ENCODE peak calls at places on chromosomes 16 and 17, in five cellular contexts. N, J, O, Z and M are unnamed samples.

GRCh38 chr16:74734361-74735161 is 33.9 kb upstream of the MLKL start:
- DNase-seq in J (no peak), O (no peak), N (no peak), Z (no peak), M (peak)

GRCh38 chr17:18033442-18034099 is 5.4 kb downstream of the ATPAF2 start:
- DNase-seq in N (no peak), J (peak), Z (peak), O (no peak), M (peak)

GRCh38 chr17:54694287-54694887 is 206.3 kb upstream of the TOM1L1 start:
- DNase-seq in J (no peak), N (peak), O (no peak), Z (no peak), M (no peak)

GRCh38 chr17:35774499-35774898 is 13.8 kb downstream of the C17orf50 start:
- DNase-seq in J (no peak), Z (no peak), N (no peak), O (peak), M (no peak)

GRCh38 chr17:63356275-63356905 is 89.7 kb downstream of the CYB561 start:
- DNase-seq in J (no peak), N (no peak), Z (no peak), O (no peak), M (no peak)

GRCh38 chr16:80408014-80408413 is 132.8 kb upstream of the DYNLRB2 start:
- DNase-seq in O (no peak), J (no peak), N (no peak), Z (no peak), M (no peak)

GRCh38 chr16:79429276-79430128 is 171.0 kb downstream of the MAF start:
- DNase-seq in N (no peak), Z (peak), O (no peak), J (no peak), M (no peak)

GRCh38 chr17:11170901-11171300 is 70.1 kb upstream of the SHISA6 start:
- DNase-seq in J (no peak), Z (no peak), N (no peak), O (no peak), M (no peak)

GRCh38 chr17:48357727-48358126 is 72.3 kb downstream of the SKAP1 start:
- DNase-seq in N (no peak), J (no peak), O (no peak), Z (no peak), M (no peak)

GRCh38 chr17:39755550-39756375 is 18.0 kb downstream of the GRB7 start:
- DNase-seq in N (no peak), Z (peak), J (no peak), O (peak), M (no peak)

GRCh38 chr17:50712641-50713296 is 5.1 kb upstream of the ANKRD40 start:
- DNase-seq in Z (no peak), O (no peak), N (no peak), J (no peak), M (no peak)

GRCh38 chr17:1546292-1546922 is 16.2 kb downstream of the PITPNA start:
- DNase-seq in Z (no peak), O (no peak), N (peak), J (no peak), M (no peak)

GRCh38 chr17:8160741-8161221 is 2.0 kb downstream of the VAMP2 start:
- DNase-seq in J (no peak), N (no peak), Z (no peak), O (peak), M (no peak)

GRCh38 chr17:8162997-8163977 is 539 bp upstream of the VAMP2 start:
- DNase-seq in J (no peak), N (peak), Z (no peak), O (peak), M (peak)

GRCh38 chr17:8161289-8162231 is 1.2 kb downstream of the VAMP2 start:
- DNase-seq in N (no peak), Z (no peak), O (peak), J (no peak), M (no peak)

GRCh38 chr17:8163978-8164814 is 1.4 kb upstream of the VAMP2 start:
- DNase-seq in J (no peak), O (peak), Z (peak), N (peak), M (no peak)

GRCh38 chr17:8162232-8162996 is at the start of gene VAMP2:
- DNase-seq in O (peak), J (peak), Z (peak), N (peak), M (no peak)
- TF ChIP-seq POLR2A in O (no peak), J (peak), Z (peak), N (peak), M (peak)

GRCh38 chr16:88872650-88873331 is 6.3 kb upstream of the PABPN1L start:
- DNase-seq in Z (no peak), J (no peak), N (no peak), O (no peak), M (no peak)
- TF ChIP-seq POLR2A in Z (no peak), J (no peak), N (no peak), O (no peak), M (no peak)

GRCh38 chr17:81049973-81050551 is 15.1 kb downstream of the BAIAP2 start:
- DNase-seq in N (no peak), O (no peak), Z (peak), J (peak), M (no peak)
- TF ChIP-seq POLR2A in N (peak), O (no peak), Z (no peak), J (peak), M (no peak)

GRCh38 chr16:24915576-24915975 is 69.8 kb downstream of the SLC5A11 start:
- DNase-seq in N (no peak), O (no peak), J (no peak), Z (no peak), M (no peak)
- TF ChIP-seq POLR2A in N (no peak), O (no peak), J (no peak), Z (no peak), M (no peak)

GRCh38 chr16:66388350-66389139 is 22.1 kb downstream of the CDH5 start:
- DNase-seq in N (peak), J (no peak), Z (no peak), O (peak), M (no peak)
- TF ChIP-seq POLR2A in N (no peak), J (no peak), Z (no peak), O (no peak), M (no peak)

GRCh38 chr16:89293276-89294143 is 76.0 kb downstream of the ZNF778 start:
- DNase-seq in Z (no peak), J (no peak), N (no peak), O (no peak), M (peak)
- TF ChIP-seq POLR2A in Z (no peak), J (no peak), N (no peak), O (no peak), M (no peak)

GRCh38 chr16:4693296-4693955 is at the start of gene NUDT16L1:
- DNase-seq in O (peak), N (peak), J (peak), Z (peak), M (peak)
- TF ChIP-seq POLR2A in O (peak), N (peak), J (peak), Z (peak), M (peak)

GRCh38 chr17:82449136-82449882 is 1.2 kb downstream of the CYBC1 start:
- DNase-seq in Z (peak), N (no peak), J (peak), O (no peak), M (no peak)
- TF ChIP-seq POLR2A in Z (no peak), N (no peak), J (no peak), O (no peak), M (peak)